ENCODE peak calls at places on chromosomes 3 and 15, in four cellular contexts. U is activated CD4-positive, alpha-beta T cell treated with anti-CD3 and anti-CD28 coated beads for 48 hours; H is left cardiac atrium; T is neural crest cell. Q is an unnamed sample.

GRCh38 chr3:124467980-124468902 is 262.0 kb upstream of the UMPS start:
- DNase-seq in U (peak; percentile 55), H (peak; percentile 44), T (peak; percentile 65), Q (peak; percentile 52)

GRCh38 chr3:89098964-89099585 is 8.3 kb upstream of the EPHA3 start:
- DNase-seq in H (no peak), U (peak; percentile 46), T (peak; percentile 36), Q (peak; percentile 43)

GRCh38 chr3:149536429-149536828 is 61.9 kb downstream of the TM4SF4 start:
- DNase-seq in T (no peak), H (peak; percentile 76), U (no peak), Q (no peak)

GRCh38 chr15:71116366-71116765 is 1.1 kb downstream of the THSD4 start:
- DNase-seq in U (no peak), T (no peak), H (no peak), Q (no peak)

GRCh38 chr3:186694288-186695032 is 22.7 kb upstream of the KNG1 start:
- DNase-seq in H (no peak), U (no peak), T (no peak), Q (no peak)

GRCh38 chr3:87798567-87798947 is 260.2 kb downstream of the CGGBP1 start:
- DNase-seq in H (no peak), T (no peak), U (no peak), Q (no peak)

GRCh38 chr3:172249039-172249438 is 199.2 kb downstream of the GHSR start:
- DNase-seq in U (no peak), T (no peak), H (no peak), Q (no peak)

GRCh38 chr15:90681480-90681879 is 35.7 kb upstream of the BLM start:
- DNase-seq in H (no peak), U (no peak), T (no peak), Q (no peak)

GRCh38 chr15:69074011-69074842 is 59.7 kb downstream of the NOX5 start:
- DNase-seq in U (no peak), T (peak; percentile 46), H (peak; percentile 72), Q (no peak)

GRCh38 chr3:193885832-193886231 is 250.1 kb upstream of the HES1 start:
- DNase-seq in H (no peak), U (no peak), T (no peak), Q (no peak)

GRCh38 chr3:144104146-144104545 is 132.5 kb downstream of the DIPK2A start:
- DNase-seq in U (no peak), H (no peak), T (no peak), Q (no peak)

GRCh38 chr3:38453075-38453913 is at the start of gene ACVR2B:
- DNase-seq in T (peak; percentile 75), H (peak; percentile 92), U (peak; percentile 80), Q (peak; percentile 83)

GRCh38 chr15:75985966-75986365 is 26.3 kb downstream of the NRG4 start:
- DNase-seq in H (no peak), U (no peak), T (no peak), Q (no peak)

Q was measured in stimulated activated CD8-positive, alpha-beta memory T cell treated with anti-CD3 and anti-CD28 coated beads, Interleukin-4, amount 100 ng/mL, for 48 hours.